ENCODE peak calls at places on chromosomes 13 and 19, in eight cellular contexts. R is mucosa of descending colon; N is HCT116; M is CD4-positive, alpha-beta memory T cell; U is A549; J is thoracic aorta; C is cardiac muscle cell; D is heart right ventricle. H is an unnamed sample. For H3K9me3, the result is how much of the 10 kb centered on the place peaks cover.

GRCh38 chr19:4430760-4431159 is 26.8 kb downstream of the UBXN6 start:
- DNase-seq in R (no peak), N (no peak), M (no peak), U (no peak), J (no peak), C (no peak), D (no peak), H (no peak)

GRCh38 chr13:86960876-86961275 is 710.3 kb upstream of the SLITRK5 start:
- DNase-seq in R (no peak), N (no peak), M (no peak), U (no peak), J (no peak), C (no peak), D (no peak), H (no peak)

GRCh38 chr13:42398542-42398941 is 126.6 kb downstream of the AKAP11 start:
- DNase-seq in R (no peak), N (no peak), M (no peak), U (no peak), J (no peak), C (peak), D (no peak), H (no peak)

GRCh38 chr13:70189981-70190380 is 81.7 kb upstream of the KLHL1 start:
- DNase-seq in R (no peak), N (no peak), M (no peak), U (no peak), J (no peak), C (no peak), D (no peak), H (no peak)

GRCh38 chr13:39913928-39914327 is 258.5 kb downstream of the COG6 start:
- DNase-seq in R (no peak), N (no peak), M (no peak), U (no peak), J (no peak), C (peak), D (no peak), H (no peak)

GRCh38 chr13:49926019-49926418 is 10.1 kb downstream of the SPRYD7 start:
- DNase-seq in R (no peak), N (no peak), M (no peak), U (no peak), J (no peak), C (no peak), D (no peak), H (no peak)

GRCh38 chr13:105948143-105948542 is 587.3 kb downstream of the EFNB2 start:
- DNase-seq in R (no peak), N (no peak), M (no peak), U (no peak), J (no peak), C (no peak), D (no peak), H (no peak)

GRCh38 chr13:95160112-95160906 is 140.9 kb downstream of the ABCC4 start:
- DNase-seq in R (no peak), N (no peak), M (no peak), U (peak), J (no peak), C (peak), D (no peak), H (peak)

GRCh38 chr13:24234200-24234915 is 73.8 kb downstream of the SPATA13 start:
- DNase-seq in R (no peak), N (no peak), M (no peak), U (no peak), J (no peak), C (no peak), D (no peak), H (no peak)

GRCh38 chr19:54041969-54042606 is 21.6 kb downstream of the VSTM1 start:
- DNase-seq in R (no peak), N (no peak), M (no peak), U (no peak), J (no peak), C (no peak), D (no peak), H (no peak)

GRCh38 chr19:21751379-21751778 is 16.0 kb downstream of the ZNF100 start:
- DNase-seq in R (no peak), N (no peak), M (no peak), U (no peak), J (no peak), C (peak), D (no peak), H (no peak)

GRCh38 chr13:98445340-98446233 is 131.3 kb downstream of the STK24 start:
- DNase-seq in R (peak), N (peak), M (peak), U (peak), J (no peak), C (peak), D (peak), H (no peak)

GRCh38 chr19:41767105-41767504 is 11.8 kb downstream of the CEACAM6 start:
- DNase-seq in R (no peak), N (no peak), M (no peak), U (no peak), J (no peak), C (no peak), D (no peak), H (no peak)

GRCh38 chr19:41774515-41774980 is 19.2 kb downstream of the CEACAM6 start:
- DNase-seq in R (peak), N (peak), M (peak), U (peak), J (no peak), C (no peak), D (no peak), H (no peak)

GRCh38 chr19:41771410-41771809 is 16.1 kb downstream of the CEACAM6 start:
- DNase-seq in R (no peak), N (no peak), M (no peak), U (no peak), J (no peak), C (no peak), D (no peak), H (no peak)

GRCh38 chr19:41769608-41770007 is 14.3 kb downstream of the CEACAM6 start:
- DNase-seq in R (no peak), N (no peak), M (no peak), U (no peak), J (no peak), C (no peak), D (no peak), H (no peak)
- H3K9me3 ChIP-seq in R (under half), N (under half), M (under half), U (under half), J (under half), C (under half), D (under half), H (under half)

GRCh38 chr19:23365222-23365621 is 30.0 kb downstream of the ZNF91 start:
- DNase-seq in R (no peak), N (no peak), M (no peak), U (no peak), J (no peak), C (no peak), D (no peak), H (no peak)

DNA sequence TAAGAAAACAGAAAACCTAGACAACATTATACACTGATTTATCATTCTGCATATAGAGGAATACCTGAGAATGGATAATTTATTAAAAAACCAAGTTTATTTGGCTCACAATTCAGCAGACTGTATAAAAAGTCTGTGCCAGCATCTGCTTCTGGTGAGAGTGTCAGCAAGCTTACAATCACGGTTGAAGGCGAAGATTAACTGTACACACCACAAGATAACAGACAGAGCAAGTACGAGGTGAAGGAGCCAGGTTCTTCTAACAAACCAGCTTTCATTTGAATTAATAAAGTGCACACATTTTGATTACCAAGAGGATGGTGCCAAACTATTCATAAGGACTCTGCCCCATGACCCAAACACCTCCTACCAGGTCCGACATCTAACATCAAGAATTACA is 28.8 kb downstream of the ZNF91 start:
- DNase-seq in R (no peak), N (no peak), M (no peak), U (no peak), J (no peak), C (no peak), D (no peak), H (no peak)
- H3K9me3 ChIP-seq in R (half or more), N (under half), M (under half), U (half or more), J (half or more), C (under half), D (half or more), H (half or more)

GRCh38 chr19:56491399-56491798 is 14.3 kb upstream of the ZNF667 start:
- DNase-seq in R (no peak), N (no peak), M (no peak), U (no peak), J (no peak), C (peak), D (no peak), H (no peak)
- H3K9me3 ChIP-seq in R (half or more), N (under half), M (under half), U (half or more), J (half or more), C (under half), D (half or more), H (under half)

GRCh38 chr19:11781295-11782057 is 14.7 kb downstream of the ZNF441 start:
- DNase-seq in R (no peak), N (no peak), M (no peak), U (no peak), J (no peak), C (no peak), D (no peak), H (no peak)
- H3K9me3 ChIP-seq in R (half or more), N (under half), M (under half), U (under half), J (half or more), C (under half), D (half or more), H (under half)

DNA sequence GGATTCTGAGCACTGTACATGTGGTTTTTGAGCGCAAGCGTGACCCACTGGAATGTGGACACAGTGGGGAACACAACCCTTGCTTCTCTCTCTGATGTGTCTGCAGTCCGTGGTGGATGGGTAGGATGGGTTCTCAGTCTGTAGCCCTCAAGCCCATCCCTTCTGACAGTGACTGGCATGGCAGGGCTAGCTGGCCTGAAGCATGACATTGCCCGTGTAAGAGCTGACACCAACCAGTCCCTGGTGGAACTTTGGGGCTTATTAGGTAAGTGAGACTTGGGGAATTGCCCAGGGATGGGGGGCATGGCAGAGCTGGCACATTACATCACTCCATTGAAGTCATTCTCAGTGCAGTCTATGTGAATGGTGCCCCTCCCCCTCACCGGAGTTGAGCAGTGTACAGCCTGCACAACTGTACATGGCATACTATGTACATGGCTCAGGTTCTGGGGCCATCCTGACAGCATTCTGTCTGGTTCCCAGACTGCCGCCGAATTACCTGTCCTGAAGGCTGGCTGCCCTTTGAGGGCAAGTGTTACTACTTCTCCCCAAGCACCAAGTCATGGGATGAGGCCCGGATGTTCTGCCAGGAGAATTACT is 16.8 kb downstream of the CLEC17A start:
- DNase-seq in R (no peak), N (no peak), M (no peak), U (no peak), J (no peak), C (no peak), D (no peak), H (no peak)
- H3K9me3 ChIP-seq in R (under half), N (under half), M (under half), U (under half), J (under half), C (under half), D (under half), H (under half)

GRCh38 chr13:112179995-112180394 is 113.0 kb downstream of the SOX1 start:
- DNase-seq in R (no peak), N (no peak), M (no peak), U (no peak), J (no peak), C (no peak), D (no peak), H (no peak)
- H3K9me3 ChIP-seq in R (under half), N (under half), M (under half), U (under half), J (under half), C (under half), D (under half), H (half or more)